ENCODE peak calls at places on chromosomes 4 and X, in five cellular contexts. T is HAP-1; P is sigmoid colon; I is effector memory CD4-positive, alpha-beta T cell; J is lung. E is an unnamed sample.

GRCh38 chrX:39670281-39670680 is 427.5 kb downstream of the BCOR start:
- DNase-seq in T (no peak), P (no peak), I (no peak), J (no peak), E (no peak)

GRCh38 chrX:48025561-48025960 is 18.8 kb downstream of the SPACA5 start:
- DNase-seq in T (peak), P (no peak), I (no peak), J (no peak), E (peak)

GRCh38 chr4:17561195-17561909 is 15.6 kb upstream of the LAP3 start:
- DNase-seq in T (no peak), P (no peak), I (no peak), J (no peak), E (no peak)

GRCh38 chr4:78136109-78137081 is 79.3 kb downstream of the FRAS1 start:
- DNase-seq in T (no peak), P (no peak), I (no peak), J (no peak), E (no peak)

GRCh38 chr4:150337709-150338108 is 244.2 kb upstream of the MAB21L2 start:
- DNase-seq in T (peak), P (no peak), I (no peak), J (no peak), E (no peak)

GRCh38 chrX:96383428-96383827 is 301.2 kb upstream of the DIAPH2 start:
- DNase-seq in T (no peak), P (no peak), I (no peak), J (no peak), E (no peak)

GRCh38 chr4:89700766-89701165 is 136.2 kb downstream of the SNCA start:
- DNase-seq in T (no peak), P (no peak), I (no peak), J (no peak), E (no peak)

GRCh38 chr4:83657336-83657735 is 121.4 kb downstream of the GPAT3 start:
- DNase-seq in T (no peak), P (no peak), I (no peak), J (no peak), E (no peak)

GRCh38 chr4:1249731-1250526 is 999 bp upstream of the CTBP1 start:
- DNase-seq in T (no peak), P (peak), I (peak), J (peak), E (peak)

GRCh38 chrX:90883479-90883878 is 551.2 kb upstream of the PABPC5 start:
- DNase-seq in T (no peak), P (no peak), I (no peak), J (no peak), E (no peak)

GRCh38 chrX:16671005-16671404 is 21.0 kb downstream of the S100G start:
- DNase-seq in T (peak), P (no peak), I (no peak), J (no peak), E (no peak)

GRCh38 chrX:57596109-57596870 is 4.5 kb downstream of the ZXDB start:
- DNase-seq in T (peak), P (no peak), I (no peak), J (no peak), E (no peak)

GRCh38 chr4:8547108-8547911 is 32.9 kb upstream of the GPR78 start:
- DNase-seq in T (no peak), P (no peak), I (no peak), J (no peak), E (peak)

GRCh38 chrX:112946227-112946626 is 105.6 kb upstream of the AMOT start:
- DNase-seq in T (no peak), P (no peak), I (no peak), J (no peak), E (no peak)

GRCh38 chr4:137623013-137623412 is 90.7 kb upstream of the PCDH18 start:
- DNase-seq in T (peak), P (no peak), I (no peak), J (no peak), E (no peak)

GRCh38 chrX:41984628-41985027 is 61.3 kb upstream of the CASK start:
- DNase-seq in T (no peak), P (no peak), I (no peak), J (no peak), E (no peak)

GRCh38 chr4:152024881-152025280 is 264.1 kb upstream of the GATB start:
- DNase-seq in T (no peak), P (no peak), I (no peak), J (no peak), E (no peak)

GRCh38 chr4:94216394-94216793 is 8.7 kb downstream of the SMARCAD1 start:
- DNase-seq in T (no peak), P (no peak), I (no peak), J (no peak), E (no peak)

GRCh38 chr4:151250706-151251105 is 26.3 kb upstream of the PRSS48 start:
- DNase-seq in T (no peak), P (no peak), I (no peak), J (no peak), E (no peak)

GRCh38 chr4:156662921-156663320 is 308.7 kb downstream of the PDGFC start:
- DNase-seq in T (no peak), P (no peak), I (no peak), J (no peak), E (no peak)

GRCh38 chr4:173252024-173252935 is 81.9 kb downstream of the HMGB2 start:
- DNase-seq in T (no peak), P (peak), I (no peak), J (peak), E (no peak)

GRCh38 chr4:128381748-128382559 is 94.3 kb upstream of the PGRMC2 start:
- DNase-seq in T (peak), P (no peak), I (no peak), J (no peak), E (no peak)

GRCh38 chr4:128384765-128385164 is 97.2 kb upstream of the PGRMC2 start:
- DNase-seq in T (no peak), P (no peak), I (no peak), J (no peak), E (no peak)

GRCh38 chr4:128385199-128385598 is 97.6 kb upstream of the PGRMC2 start:
- DNase-seq in T (peak), P (no peak), I (no peak), J (no peak), E (no peak)

GRCh38 chr4:128385683-128386304 is 98.2 kb upstream of the PGRMC2 start:
- DNase-seq in T (no peak), P (no peak), I (no peak), J (no peak), E (no peak)

GRCh38 chr4:128384091-128384520 is 96.5 kb upstream of the PGRMC2 start:
- DNase-seq in T (no peak), P (no peak), I (no peak), J (no peak), E (no peak)
- H3K4me3 ChIP-seq in T (no peak), P (no peak), I (no peak), J (no peak), E (no peak)

GRCh38 chr4:153528705-153529493 is 62.7 kb downstream of the TMEM131L start:
- DNase-seq in T (no peak), P (no peak), I (no peak), J (no peak), E (no peak)

GRCh38 chr4:153532227-153532626 is 66.1 kb downstream of the TMEM131L start:
- DNase-seq in T (no peak), P (no peak), I (no peak), J (no peak), E (no peak)

GRCh38 chr4:153529646-153530045 is 63.5 kb downstream of the TMEM131L start:
- DNase-seq in T (no peak), P (no peak), I (no peak), J (no peak), E (no peak)

GRCh38 chr4:153530996-153531375 is 64.8 kb downstream of the TMEM131L start:
- DNase-seq in T (no peak), P (no peak), I (no peak), J (no peak), E (no peak)

DNA sequence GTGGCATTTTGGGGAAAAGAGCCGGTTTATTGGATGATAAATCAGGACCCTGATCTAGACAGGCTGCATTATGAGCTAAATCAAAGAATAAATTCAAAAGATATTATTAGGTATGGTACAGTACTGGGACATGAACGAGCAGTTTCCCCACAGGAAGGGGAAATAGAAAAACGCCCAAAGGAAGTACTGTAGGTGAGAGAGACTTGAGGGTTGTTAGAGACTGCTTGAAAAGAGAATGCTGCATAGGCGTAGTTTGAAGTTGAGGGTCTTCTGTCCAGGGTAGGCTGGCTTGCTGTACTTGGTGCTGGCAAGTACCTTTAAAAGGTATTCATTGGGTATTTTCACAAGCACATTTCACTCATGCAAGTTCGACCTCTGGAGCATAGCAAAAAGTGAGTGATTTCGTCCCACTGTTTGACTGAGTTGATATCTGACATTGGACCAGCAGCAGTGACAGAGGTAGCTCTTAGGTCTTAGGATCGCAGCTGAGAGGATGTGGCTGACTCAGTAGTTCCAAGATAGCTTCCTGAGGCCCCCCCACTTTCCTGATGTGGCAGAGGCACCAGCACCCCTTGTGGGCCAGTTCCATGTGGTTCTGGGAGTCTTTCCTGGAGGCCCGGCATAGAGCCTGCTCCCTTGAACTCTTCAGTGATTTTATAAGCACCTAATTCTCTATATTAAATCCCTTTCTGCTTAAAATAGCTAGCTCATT is 64.3 kb downstream of the TMEM131L start:
- DNase-seq in T (no peak), P (no peak), I (no peak), J (no peak), E (no peak)
- H3K4me3 ChIP-seq in T (no peak), P (no peak), I (peak), J (no peak), E (peak)

GRCh38 chr4:176856421-176856820 is 63.7 kb upstream of the VEGFC start:
- DNase-seq in T (peak), P (no peak), I (no peak), J (no peak), E (no peak)
- H3K4me3 ChIP-seq in T (no peak), P (no peak), I (no peak), J (no peak), E (no peak)

DNA sequence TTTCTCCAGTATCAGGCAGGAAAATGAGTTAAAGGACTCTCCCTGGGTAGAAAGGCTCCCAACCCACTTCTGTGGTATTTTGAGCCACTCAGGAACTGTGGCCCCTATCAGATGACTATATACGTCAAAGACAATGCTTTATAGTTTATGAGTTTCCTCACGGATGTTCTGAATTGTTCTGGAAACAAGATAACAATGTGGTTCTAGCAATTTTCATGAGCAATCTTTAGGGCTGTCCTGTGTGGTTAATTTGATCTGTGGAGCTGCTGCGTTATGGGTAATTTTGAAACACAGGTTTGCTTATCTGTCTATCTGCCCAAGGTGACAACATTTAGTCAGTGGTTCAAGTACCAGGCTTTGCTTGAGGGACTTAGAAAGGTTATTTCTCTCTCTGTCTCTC is 46.7 kb upstream of the IL2 start:
- DNase-seq in T (no peak), P (no peak), I (peak), J (no peak), E (no peak)
- H3K4me3 ChIP-seq in T (no peak), P (no peak), I (no peak), J (no peak), E (no peak)

GRCh38 chr4:118833192-118833820 is 2.6 kb downstream of the SEC24D start:
- DNase-seq in T (no peak), P (no peak), I (no peak), J (no peak), E (no peak)
- H3K4me3 ChIP-seq in T (no peak), P (no peak), I (no peak), J (no peak), E (no peak)

GRCh38 chr4:105710678-105711077 is 2.1 kb downstream of the GSTCD start:
- DNase-seq in T (peak), P (no peak), I (no peak), J (no peak), E (no peak)

GRCh38 chr4:105712766-105713165 is 4.2 kb downstream of the GSTCD start:
- DNase-seq in T (no peak), P (no peak), I (no peak), J (no peak), E (no peak)

GRCh38 chr4:105714932-105715331 is 6.3 kb downstream of the GSTCD start:
- DNase-seq in T (no peak), P (no peak), I (no peak), J (no peak), E (no peak)

GRCh38 chr4:105715692-105716278 is 7.2 kb downstream of the GSTCD start:
- DNase-seq in T (peak), P (no peak), I (no peak), J (no peak), E (peak)

DNA sequence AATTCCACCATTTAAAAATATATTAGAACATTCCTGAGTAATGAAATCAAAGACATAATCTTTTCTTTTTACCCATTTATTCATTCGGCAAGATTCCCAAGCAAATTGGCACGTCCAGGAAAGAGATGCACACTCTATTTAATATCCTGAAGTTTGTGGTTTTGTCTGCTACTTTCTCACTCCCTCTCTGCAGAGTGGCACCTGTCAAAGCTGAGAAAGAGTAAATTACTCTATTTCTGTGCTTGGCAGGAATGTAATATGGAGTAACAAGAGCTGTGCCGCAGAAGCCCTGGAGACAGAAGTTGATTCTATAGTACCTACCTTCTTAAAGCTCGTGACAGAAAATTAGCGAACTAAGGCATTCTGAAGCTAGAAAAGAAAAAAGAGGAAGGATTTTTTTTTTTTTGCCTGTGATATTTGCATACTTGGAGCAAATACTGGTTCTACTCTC is 5.5 kb downstream of the GSTCD start:
- DNase-seq in T (no peak), P (no peak), I (no peak), J (no peak), E (no peak)
- H3K4me3 ChIP-seq in T (no peak), P (no peak), I (no peak), J (no peak), E (no peak)

GRCh38 chrX:46547857-46548256 is 2.6 kb upstream of the ZNF674 start:
- DNase-seq in T (no peak), P (no peak), I (no peak), J (no peak), E (no peak)
- H3K4me3 ChIP-seq in T (no peak), P (no peak), I (no peak), J (no peak), E (no peak)

GRCh38 chrX:14920196-14920595 is 47.0 kb downstream of the MOSPD2 start:
- DNase-seq in T (no peak), P (no peak), I (no peak), J (no peak), E (no peak)

GRCh38 chrX:14916017-14916674 is 42.9 kb downstream of the MOSPD2 start:
- DNase-seq in T (no peak), P (no peak), I (no peak), J (no peak), E (no peak)

GRCh38 chrX:14915596-14915995 is 42.4 kb downstream of the MOSPD2 start:
- DNase-seq in T (no peak), P (no peak), I (no peak), J (no peak), E (no peak)

GRCh38 chrX:14922437-14922836 is 49.2 kb downstream of the MOSPD2 start:
- DNase-seq in T (no peak), P (no peak), I (no peak), J (no peak), E (no peak)

DNA sequence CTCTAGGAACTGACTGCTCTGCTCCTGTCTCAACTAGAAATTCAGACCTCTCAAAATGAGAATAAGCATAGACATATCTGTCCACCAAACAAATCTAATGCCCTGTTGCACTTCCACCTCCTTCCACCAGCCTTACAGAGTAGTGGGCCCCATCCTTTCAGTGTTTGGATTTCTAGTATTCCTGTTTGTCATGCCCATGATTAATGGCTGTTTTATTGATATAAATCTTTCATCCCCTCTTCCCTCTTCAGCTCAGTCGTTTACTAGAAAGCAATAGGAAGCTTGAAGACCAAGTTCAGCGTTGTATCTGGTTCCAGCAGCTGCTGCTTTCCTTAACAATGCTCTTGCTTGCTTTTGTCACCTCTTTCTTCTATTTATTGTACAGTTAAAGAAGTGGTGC is 46.2 kb downstream of the MOSPD2 start:
- DNase-seq in T (no peak), P (no peak), I (no peak), J (no peak), E (no peak)
- H3K4me3 ChIP-seq in T (no peak), P (no peak), I (no peak), J (no peak), E (no peak)

DNA sequence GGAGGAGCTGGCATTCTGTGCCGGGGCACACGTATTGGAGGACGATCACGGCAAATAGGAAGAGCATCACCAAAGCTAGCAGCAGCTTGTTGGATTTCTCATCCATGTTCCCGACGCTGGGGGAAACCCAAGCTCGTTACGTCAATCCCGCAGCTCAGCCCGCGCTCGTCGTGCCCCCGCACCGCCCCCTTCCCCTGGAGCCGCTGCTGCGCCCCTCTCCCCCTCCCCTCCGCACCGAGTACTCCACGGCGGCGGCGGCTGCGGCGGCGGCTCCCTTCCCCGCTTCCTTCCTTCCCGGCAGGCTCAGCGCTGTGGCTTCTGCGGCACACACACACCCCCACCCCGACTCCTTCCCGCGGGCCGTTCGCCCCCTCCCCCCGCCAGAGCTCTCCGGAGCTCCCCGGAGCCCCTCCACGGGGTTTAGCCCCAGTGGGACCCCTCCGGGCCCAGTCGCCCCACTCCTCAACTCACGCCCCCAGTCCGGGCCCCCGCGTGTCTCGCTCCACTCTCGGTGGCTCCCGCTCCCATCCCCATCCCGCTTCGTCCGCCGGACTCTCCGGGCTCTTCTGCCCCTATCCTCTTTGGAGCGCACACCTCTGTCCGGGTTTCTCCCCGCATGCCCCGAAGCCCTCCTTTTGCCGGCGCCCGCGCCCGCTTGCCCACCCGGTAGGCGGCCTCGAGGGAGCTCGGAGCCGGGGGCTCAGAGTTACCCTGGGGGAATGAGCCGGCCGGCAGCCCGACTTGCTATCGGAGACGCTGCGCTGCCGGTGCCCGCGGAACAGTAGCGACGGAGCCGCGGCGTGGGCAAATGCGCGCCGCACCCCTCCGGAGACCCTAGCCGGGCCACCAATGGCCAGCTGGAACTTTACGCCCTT is 981 bp downstream of the HS6ST2 start:
- DNase-seq in T (peak), P (no peak), I (no peak), J (no peak), E (no peak)
- H3K4me3 ChIP-seq in T (peak), P (peak), I (peak), J (no peak), E (no peak)